ENCODE peak calls at places on chromosomes 11 and 22, in six cellular contexts. I is left ventricle myocardium inferior, P is right lobe of liver, J is endothelial cell of umbilical vein, B is OCI-LY7, E is GM23248. H is an unnamed sample.

GRCh38 chr11:92948116-92948515 is 21.3 kb upstream of the MTNR1B start:
- DNase-seq in I (no peak), P (no peak), J (no peak), B (no peak), E (no peak), H (no peak)

GRCh38 chr11:45332486-45332934 is 46.4 kb upstream of the SYT13 start:
- DNase-seq in I (no peak), P (no peak), J (no peak), B (peak), E (peak), H (no peak)

GRCh38 chr11:17298302-17298701 is 21.8 kb downstream of the NUCB2 start:
- DNase-seq in I (no peak), P (no peak), J (no peak), B (no peak), E (no peak), H (no peak)

GRCh38 chr11:121722431-121723256 is 269.9 kb upstream of the SORL1-AS1 start:
- DNase-seq in I (peak), P (peak), J (peak), B (no peak), E (peak), H (peak)

GRCh38 chr11:112965601-112966125 is 4.4 kb downstream of the NCAM1 start:
- DNase-seq in I (no peak), P (no peak), J (no peak), B (no peak), E (no peak), H (no peak)

GRCh38 chr11:33062137-33062536 is 22.8 kb downstream of the TCP11L1 start:
- DNase-seq in I (no peak), P (no peak), J (no peak), B (no peak), E (no peak), H (no peak)

GRCh38 chr11:59550842-59551650 is 39.7 kb downstream of the OR4D9 start:
- DNase-seq in I (peak), P (peak), J (peak), B (peak), E (peak), H (peak)

GRCh38 chr11:118042791-118043190 is 34.1 kb upstream of the TMPRSS4 start:
- DNase-seq in I (no peak), P (no peak), J (no peak), B (no peak), E (no peak), H (no peak)

GRCh38 chr22:25564979-25565677 is 653 bp downstream of the GRK3 start:
- DNase-seq in I (peak), P (peak), J (peak), B (peak), E (peak), H (peak)

GRCh38 chr11:77109236-77110019 is 6.8 kb downstream of the OMP start:
- DNase-seq in I (no peak), P (no peak), J (peak), B (no peak), E (peak), H (no peak)

GRCh38 chr11:10091314-10092045 is 202.5 kb downstream of the SBF2 start:
- DNase-seq in I (no peak), P (no peak), J (no peak), B (no peak), E (no peak), H (no peak)

GRCh38 chr11:28585007-28585406 is 476.8 kb downstream of the METTL15 start:
- DNase-seq in I (no peak), P (no peak), J (no peak), B (no peak), E (peak), H (no peak)

GRCh38 chr11:77557553-77557952 is 32.2 kb upstream of the AQP11 start:
- DNase-seq in I (no peak), P (no peak), J (peak), B (no peak), E (peak), H (no peak)

GRCh38 chr22:45645526-45646414 is 25.9 kb upstream of the ATXN10 start:
- DNase-seq in I (peak), P (peak), J (peak), B (peak), E (peak), H (no peak)

GRCh38 chr11:11105361-11105760 is 247.5 kb upstream of the ZBED5 start:
- DNase-seq in I (no peak), P (no peak), J (no peak), B (no peak), E (no peak), H (no peak)

GRCh38 chr11:120565436-120566155 is 54.0 kb downstream of the GRIK4 start:
- DNase-seq in I (no peak), P (no peak), J (no peak), B (no peak), E (peak), H (no peak)

GRCh38 chr22:28029962-28030361 is 110.9 kb upstream of the PITPNB start:
- DNase-seq in I (no peak), P (no peak), J (no peak), B (no peak), E (no peak), H (no peak)

GRCh38 chr22:42419328-42419881 is 12.8 kb downstream of the NFAM1 start:
- DNase-seq in I (no peak), P (no peak), J (no peak), B (no peak), E (no peak), H (peak)

GRCh38 chr22:36829370-36830002 is 12.7 kb upstream of the PVALB start:
- DNase-seq in I (no peak), P (no peak), J (no peak), B (no peak), E (no peak), H (no peak)

GRCh38 chr11:118636569-118637290 is 29.3 kb downstream of the PHLDB1 start:
- DNase-seq in I (no peak), P (no peak), J (no peak), B (no peak), E (peak), H (no peak)

GRCh38 chr11:41118521-41118920 is 340.9 kb downstream of the LRRC4C start:
- DNase-seq in I (no peak), P (no peak), J (no peak), B (no peak), E (no peak), H (no peak)

GRCh38 chr11:1765871-1766718 is 2.4 kb upstream of the CTSD start:
- DNase-seq in I (no peak), P (peak), J (no peak), B (no peak), E (no peak), H (no peak)

GRCh38 chr11:65538232-65538914 is 13.5 kb downstream of the SCYL1 start:
- DNase-seq in I (no peak), P (no peak), J (no peak), B (no peak), E (peak), H (no peak)

GRCh38 chr11:65538915-65539374 is 14.1 kb downstream of the SCYL1 start:
- DNase-seq in I (no peak), P (no peak), J (no peak), B (no peak), E (peak), H (no peak)

GRCh38 chr11:65541093-65542010 is 16.5 kb downstream of the SCYL1 start:
- DNase-seq in I (no peak), P (no peak), J (peak), B (peak), E (no peak), H (no peak)

GRCh38 chr11:65540290-65541092 is 15.6 kb downstream of the SCYL1 start:
- DNase-seq in I (peak), P (peak), J (peak), B (peak), E (peak), H (peak)

GRCh38 chr11:65539401-65540289 is 14.8 kb downstream of the SCYL1 start:
- DNase-seq in I (no peak), P (no peak), J (no peak), B (peak), E (no peak), H (no peak)
- H3K27ac ChIP-seq in I (peak), P (peak), J (no peak), B (peak), E (peak), H (peak)

DNA sequence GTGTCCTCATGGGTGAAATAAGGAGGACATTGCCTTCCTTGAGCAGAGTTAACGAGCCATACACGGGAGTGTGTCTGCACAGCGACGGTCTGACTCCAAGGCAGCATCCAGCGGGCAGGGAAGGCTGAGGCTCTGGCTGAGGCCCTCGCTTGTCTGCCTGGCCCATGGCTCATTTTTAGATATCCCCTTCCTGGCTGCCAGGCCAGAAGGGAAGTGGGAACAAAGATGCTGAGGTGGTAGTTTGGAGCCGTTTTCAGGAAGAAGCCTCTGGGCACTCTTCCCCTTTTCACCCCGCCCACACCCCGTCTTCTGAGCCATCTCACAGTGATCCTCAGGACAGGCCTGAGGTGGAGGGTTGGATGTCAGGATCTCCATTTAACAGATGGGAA is 3.0 kb upstream of the SLCO2B1 start:
- DNase-seq in I (peak), P (no peak), J (no peak), B (no peak), E (no peak), H (peak)
- H3K27ac ChIP-seq in I (peak), P (no peak), J (no peak), B (no peak), E (no peak), H (peak)

GRCh38 chr22:50307891-50308596 is 598 bp upstream of the PLXNB2 start:
- DNase-seq in I (no peak), P (peak), J (no peak), B (no peak), E (peak), H (no peak)
- H3K27ac ChIP-seq in I (peak), P (peak), J (no peak), B (peak), E (peak), H (peak)

GRCh38 chr11:46363455-46363920 is 16.2 kb downstream of the DGKZ start:
- DNase-seq in I (peak), P (no peak), J (peak), B (no peak), E (peak), H (peak)

GRCh38 chr11:46364791-46365190 is 16.7 kb upstream of the MDK start:
- DNase-seq in I (no peak), P (no peak), J (no peak), B (no peak), E (no peak), H (no peak)

GRCh38 chr11:46362146-46363030 is 15.1 kb downstream of the DGKZ start:
- DNase-seq in I (peak), P (no peak), J (no peak), B (peak), E (no peak), H (no peak)

GRCh38 chr11:46363031-46363407 is 15.8 kb downstream of the DGKZ start:
- DNase-seq in I (peak), P (peak), J (peak), B (no peak), E (peak), H (peak)

GRCh38 chr11:46364056-46364455 is 16.8 kb downstream of the DGKZ start:
- DNase-seq in I (no peak), P (no peak), J (no peak), B (no peak), E (peak), H (no peak)
- H3K27ac ChIP-seq in I (peak), P (no peak), J (peak), B (no peak), E (peak), H (peak)

GRCh38 chr22:38461057-38461413 is 6.0 kb upstream of the KCNJ4 start:
- DNase-seq in I (no peak), P (no peak), J (no peak), B (no peak), E (no peak), H (no peak)

GRCh38 chr22:38462960-38463784 is 4.7 kb upstream of the KDELR3 start:
- DNase-seq in I (peak), P (peak), J (no peak), B (peak), E (no peak), H (no peak)

GRCh38 chr22:38464992-38465672 is 2.8 kb upstream of the KDELR3 start:
- DNase-seq in I (no peak), P (peak), J (no peak), B (no peak), E (no peak), H (no peak)

GRCh38 chr22:38460367-38460952 is 5.5 kb upstream of the KCNJ4 start:
- DNase-seq in I (no peak), P (peak), J (no peak), B (no peak), E (no peak), H (no peak)

DNA sequence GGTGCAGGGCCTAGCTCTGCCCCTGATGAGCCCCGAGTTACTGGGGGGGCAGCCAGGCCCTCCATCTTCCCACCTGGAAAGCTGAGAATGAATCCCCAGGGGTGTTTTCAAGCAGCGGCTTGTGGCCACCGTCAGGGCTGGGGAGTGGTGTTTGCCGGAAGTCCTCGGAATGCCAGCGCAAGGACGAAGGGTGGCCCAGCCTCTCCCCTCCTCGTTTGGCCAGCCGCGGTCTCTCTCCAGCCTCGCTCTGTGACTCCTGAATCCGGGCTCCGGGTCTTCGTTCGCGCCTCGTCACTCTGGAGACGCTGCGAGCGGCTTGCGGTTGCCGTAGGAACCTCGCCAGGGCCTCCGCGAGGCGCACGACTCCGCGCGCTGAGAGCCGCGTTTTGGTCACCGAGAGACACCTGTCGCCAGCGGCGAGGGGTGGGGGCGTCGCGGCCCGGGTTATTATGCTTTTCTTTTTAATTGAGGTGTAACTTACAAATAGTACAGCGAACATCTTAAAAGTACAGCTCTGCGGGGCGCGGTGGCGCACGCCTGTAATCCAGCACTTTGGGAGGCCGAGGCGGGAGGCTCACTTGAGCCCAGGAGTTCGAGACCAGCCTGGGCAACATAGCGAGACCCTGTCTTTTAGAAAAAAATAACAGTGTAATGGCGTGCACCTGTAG is 6.3 kb upstream of the KDELR3 start:
- DNase-seq in I (peak), P (peak), J (peak), B (peak), E (peak), H (peak)
- H3K27ac ChIP-seq in I (peak), P (no peak), J (no peak), B (no peak), E (no peak), H (no peak)

GRCh38 chr11:67120881-67121710 is 2.0 kb downstream of the KDM2A start:
- DNase-seq in I (no peak), P (peak), J (peak), B (peak), E (peak), H (no peak)
- H3K27ac ChIP-seq in I (peak), P (peak), J (peak), B (peak), E (peak), H (peak)

GRCh38 chr11:125167292-125167953 is 2.9 kb downstream of the PKNOX2 start:
- DNase-seq in I (peak), P (no peak), J (no peak), B (no peak), E (no peak), H (no peak)

GRCh38 chr11:125165664-125166346 is 1.3 kb downstream of the PKNOX2 start:
- DNase-seq in I (no peak), P (no peak), J (no peak), B (no peak), E (peak), H (no peak)

GRCh38 chr11:125165111-125165663 is 636 bp downstream of the PKNOX2 start:
- DNase-seq in I (peak), P (no peak), J (peak), B (no peak), E (peak), H (peak)

GRCh38 chr11:125166903-125167291 is 2.3 kb downstream of the PKNOX2 start:
- DNase-seq in I (no peak), P (no peak), J (no peak), B (no peak), E (no peak), H (no peak)

GRCh38 chr11:125166347-125166841 is 1.8 kb downstream of the PKNOX2 start:
- DNase-seq in I (peak), P (no peak), J (no peak), B (no peak), E (peak), H (no peak)
- H3K27ac ChIP-seq in I (peak), P (no peak), J (no peak), B (no peak), E (no peak), H (peak)

GRCh38 chr11:75793966-75794365 is 21.0 kb upstream of the UVRAG start:
- DNase-seq in I (peak), P (no peak), J (no peak), B (no peak), E (no peak), H (no peak)

GRCh38 chr11:75795276-75796090 is 19.5 kb upstream of the UVRAG start:
- DNase-seq in I (no peak), P (peak), J (no peak), B (no peak), E (peak), H (no peak)

GRCh38 chr11:75797796-75798195 is 17.2 kb upstream of the UVRAG start:
- DNase-seq in I (no peak), P (no peak), J (no peak), B (no peak), E (peak), H (no peak)

GRCh38 chr11:75797116-75797515 is 17.9 kb upstream of the UVRAG start:
- DNase-seq in I (no peak), P (no peak), J (no peak), B (no peak), E (no peak), H (no peak)

GRCh38 chr11:75796091-75796435 is 18.9 kb upstream of the UVRAG start:
- DNase-seq in I (no peak), P (no peak), J (no peak), B (no peak), E (no peak), H (no peak)
- H3K27ac ChIP-seq in I (peak), P (peak), J (no peak), B (no peak), E (no peak), H (no peak)